ENCODE peak calls at places on chromosome 1, in four cellular contexts. F is myocyte, A is substantia nigra, T is astrocyte of the hippocampus. J is an unnamed sample.

GRCh38 chr1:77655431-77655974 is 27.0 kb downstream of the ZZZ3 start:
- DNase-seq in F (peak), A (no peak), T (no peak), J (no peak)

GRCh38 chr1:3514404-3514803 is 59.9 kb downstream of the ARHGEF16 start:
- DNase-seq in F (no peak), A (no peak), T (no peak), J (no peak)

GRCh38 chr1:36696261-36696940 is 213.7 kb upstream of the CSF3R start:
- DNase-seq in F (no peak), A (no peak), T (no peak), J (no peak)

GRCh38 chr1:5854754-5855153 is 137.5 kb downstream of the NPHP4 start:
- DNase-seq in F (no peak), A (no peak), T (no peak), J (no peak)

GRCh38 chr1:154276797-154277196 is 4.4 kb downstream of the HAX1 start:
- DNase-seq in F (no peak), A (no peak), T (no peak), J (no peak)

GRCh38 chr1:203085528-203086406 is at the start of gene MYOG:
- DNase-seq in F (peak), A (no peak), T (no peak), J (no peak)

GRCh38 chr1:41902125-41902524 is 16.6 kb downstream of the HIVEP3 start:
- DNase-seq in F (peak), A (no peak), T (peak), J (peak)

GRCh38 chr1:155207578-155208405 is at the start of gene THBS3:
- DNase-seq in F (peak), A (no peak), T (peak), J (no peak)

GRCh38 chr1:20110679-20111078 is 8.7 kb downstream of the PLA2G2D start:
- DNase-seq in F (peak), A (no peak), T (peak), J (no peak)

GRCh38 chr1:30740952-30741894 is 16.4 kb downstream of the LAPTM5 start:
- DNase-seq in F (no peak), A (no peak), T (peak), J (no peak)

GRCh38 chr1:82632164-82632563 is 831.4 kb downstream of the ADGRL2 start:
- DNase-seq in F (no peak), A (no peak), T (peak), J (no peak)

GRCh38 chr1:179702923-179703322 is 40.2 kb upstream of the FAM163A start:
- DNase-seq in F (no peak), A (no peak), T (no peak), J (no peak)

GRCh38 chr1:234696986-234697385 is 87.0 kb upstream of the IRF2BP2 start:
- DNase-seq in F (no peak), A (no peak), T (peak), J (no peak)

GRCh38 chr1:116805398-116805797 is 51.2 kb downstream of the CD2 start:
- DNase-seq in F (no peak), A (no peak), T (no peak), J (no peak)

J was measured in SJSA1.